ENCODE peak calls at places on chromosomes 13 and 19, in six cellular contexts. One of them, this sample, is unnamed.

GRCh38 chr13:40673061-40673397 is 6.6 kb upstream of the FOXO1 start:
- DNase-seq in ovary: no peak
- DNase-seq in breast epithelium: no peak
- DNase-seq in body of pancreas: no peak
- DNase-seq in HCT116: no peak
- DNase-seq in GM12892: no peak
- DNase-seq in this sample: no peak

GRCh38 chr19:55686311-55687050 is 11.5 kb downstream of the EPN1 start:
- DNase-seq in breast epithelium: no peak
- DNase-seq in HCT116: no peak
- DNase-seq in GM12892: no peak
- DNase-seq in body of pancreas: no peak
- DNase-seq in ovary: no peak
- DNase-seq in this sample: no peak

GRCh38 chr13:101065314-101065713 is 351.0 kb downstream of the NALCN start:
- DNase-seq in ovary: no peak
- DNase-seq in breast epithelium: no peak
- DNase-seq in HCT116: no peak
- DNase-seq in body of pancreas: no peak
- DNase-seq in GM12892: no peak
- DNase-seq in this sample: no peak

GRCh38 chr13:110472904-110473563 is 88.5 kb downstream of the RAB20 start:
- DNase-seq in GM12892: no peak
- DNase-seq in HCT116: no peak
- DNase-seq in breast epithelium: no peak
- DNase-seq in body of pancreas: peak
- DNase-seq in ovary: no peak
- DNase-seq in this sample: no peak

GRCh38 chr13:71149498-71150363 is 717.3 kb downstream of the DACH1 start:
- DNase-seq in GM12892: no peak
- DNase-seq in ovary: no peak
- DNase-seq in HCT116: no peak
- DNase-seq in breast epithelium: no peak
- DNase-seq in body of pancreas: peak
- DNase-seq in this sample: no peak

GRCh38 chr19:31515931-31516330 is 166.7 kb upstream of the TSHZ3 start:
- DNase-seq in ovary: no peak
- DNase-seq in HCT116: no peak
- DNase-seq in body of pancreas: no peak
- DNase-seq in GM12892: no peak
- DNase-seq in breast epithelium: no peak
- DNase-seq in this sample: no peak

GRCh38 chr19:16039081-16039480 is 37.2 kb upstream of the TPM4 start:
- DNase-seq in breast epithelium: no peak
- DNase-seq in GM12892: no peak
- DNase-seq in HCT116: no peak
- DNase-seq in body of pancreas: no peak
- DNase-seq in ovary: no peak
- DNase-seq in this sample: no peak

GRCh38 chr13:35697281-35697680 is 220.8 kb upstream of the MAB21L1 start:
- DNase-seq in body of pancreas: no peak
- DNase-seq in ovary: no peak
- DNase-seq in HCT116: no peak
- DNase-seq in GM12892: no peak
- DNase-seq in breast epithelium: no peak
- DNase-seq in this sample: no peak

GRCh38 chr13:78326608-78327007 is 276.7 kb downstream of the POU4F1 start:
- DNase-seq in GM12892: no peak
- DNase-seq in HCT116: no peak
- DNase-seq in ovary: no peak
- DNase-seq in breast epithelium: no peak
- DNase-seq in body of pancreas: no peak
- DNase-seq in this sample: no peak

GRCh38 chr19:40799558-40800338 is 757 bp downstream of the EGLN2 start:
- DNase-seq in body of pancreas: no peak
- DNase-seq in ovary: peak
- DNase-seq in HCT116: no peak
- DNase-seq in GM12892: no peak
- DNase-seq in breast epithelium: no peak
- DNase-seq in this sample: no peak

GRCh38 chr13:42214445-42214844 is 57.5 kb upstream of the AKAP11 start:
- DNase-seq in body of pancreas: no peak
- DNase-seq in breast epithelium: no peak
- DNase-seq in GM12892: no peak
- DNase-seq in HCT116: no peak
- DNase-seq in ovary: no peak
- DNase-seq in this sample: no peak

GRCh38 chr19:37572203-37572602 is 22.4 kb downstream of the ZNF571 start:
- DNase-seq in breast epithelium: no peak
- DNase-seq in body of pancreas: no peak
- DNase-seq in ovary: no peak
- DNase-seq in HCT116: no peak
- DNase-seq in GM12892: no peak
- DNase-seq in this sample: no peak

GRCh38 chr19:1247747-1248453 is 483 bp upstream of the MIDN start:
- DNase-seq in body of pancreas: peak
- DNase-seq in GM12892: no peak
- DNase-seq in HCT116: no peak
- DNase-seq in ovary: peak
- DNase-seq in breast epithelium: no peak
- DNase-seq in this sample: no peak

GRCh38 chr13:51785592-51786424 is 18.2 kb downstream of the DHRS12 start:
- DNase-seq in HCT116: no peak
- DNase-seq in breast epithelium: no peak
- DNase-seq in ovary: peak
- DNase-seq in body of pancreas: peak
- DNase-seq in GM12892: no peak
- DNase-seq in this sample: no peak

GRCh38 chr13:46348976-46349375 is 38.1 kb downstream of the RUBCNL start:
- DNase-seq in breast epithelium: no peak
- DNase-seq in body of pancreas: no peak
- DNase-seq in GM12892: no peak
- DNase-seq in ovary: no peak
- DNase-seq in HCT116: no peak
- DNase-seq in this sample: no peak

GRCh38 chr13:26810095-26810494 is 49.5 kb upstream of the GPR12 start:
- DNase-seq in breast epithelium: no peak
- DNase-seq in ovary: no peak
- DNase-seq in GM12892: no peak
- DNase-seq in HCT116: no peak
- DNase-seq in body of pancreas: no peak
- DNase-seq in this sample: no peak

GRCh38 chr19:46639356-46640061 is 3.5 kb upstream of the GNG8 start:
- DNase-seq in HCT116: no peak
- DNase-seq in ovary: peak
- DNase-seq in GM12892: no peak
- DNase-seq in body of pancreas: no peak
- DNase-seq in breast epithelium: no peak
- DNase-seq in this sample: no peak

GRCh38 chr19:4453232-4454179 is 4.1 kb downstream of the UBXN6 start:
- DNase-seq in GM12892: peak
- DNase-seq in body of pancreas: no peak
- DNase-seq in HCT116: no peak
- DNase-seq in breast epithelium: no peak
- DNase-seq in ovary: no peak
- DNase-seq in this sample: peak
- TF ChIP-seq POLR2A in GM12892: no peak
- TF ChIP-seq POLR2A in body of pancreas: no peak
- TF ChIP-seq POLR2A in HCT116: no peak
- TF ChIP-seq POLR2A in breast epithelium: no peak
- TF ChIP-seq POLR2A in ovary: no peak
- TF ChIP-seq POLR2A in this sample: no peak

GRCh38 chr19:2998642-2999041 is 21.3 kb downstream of the TLE6 start:
- DNase-seq in body of pancreas: no peak
- DNase-seq in HCT116: no peak
- DNase-seq in ovary: no peak
- DNase-seq in breast epithelium: no peak
- DNase-seq in GM12892: no peak
- DNase-seq in this sample: no peak
- TF ChIP-seq POLR2A in body of pancreas: no peak
- TF ChIP-seq POLR2A in HCT116: no peak
- TF ChIP-seq POLR2A in ovary: no peak
- TF ChIP-seq POLR2A in breast epithelium: no peak
- TF ChIP-seq POLR2A in GM12892: no peak
- TF ChIP-seq POLR2A in this sample: no peak

DNA sequence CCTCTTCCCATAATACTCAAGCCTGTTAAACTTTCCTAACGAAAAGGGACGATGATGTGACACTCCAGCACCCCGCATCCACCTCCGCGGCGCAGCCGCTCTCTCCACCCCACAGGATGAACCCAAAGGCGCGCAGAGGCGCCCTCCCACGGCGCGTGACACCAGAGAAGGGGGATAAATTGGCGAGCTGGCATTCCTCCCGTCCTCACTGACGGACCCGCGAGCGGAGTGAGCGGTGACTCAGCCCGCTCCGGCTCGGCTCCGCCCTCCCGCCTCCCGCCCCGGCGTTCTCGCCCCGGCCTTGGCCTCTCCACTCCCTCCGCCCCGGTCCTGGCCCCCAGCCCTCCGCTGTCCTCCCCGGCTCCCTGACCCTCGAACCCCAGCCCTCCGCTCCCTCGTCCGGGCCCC is 590 bp downstream of the TUBGCP3 start:
- DNase-seq in breast epithelium: peak
- DNase-seq in body of pancreas: peak
- DNase-seq in HCT116: peak
- DNase-seq in ovary: peak
- DNase-seq in GM12892: peak
- DNase-seq in this sample: peak
- TF ChIP-seq POLR2A in breast epithelium: no peak
- TF ChIP-seq POLR2A in body of pancreas: peak
- TF ChIP-seq POLR2A in HCT116: no peak
- TF ChIP-seq POLR2A in ovary: peak
- TF ChIP-seq POLR2A in GM12892: no peak
- TF ChIP-seq POLR2A in this sample: no peak

DNA sequence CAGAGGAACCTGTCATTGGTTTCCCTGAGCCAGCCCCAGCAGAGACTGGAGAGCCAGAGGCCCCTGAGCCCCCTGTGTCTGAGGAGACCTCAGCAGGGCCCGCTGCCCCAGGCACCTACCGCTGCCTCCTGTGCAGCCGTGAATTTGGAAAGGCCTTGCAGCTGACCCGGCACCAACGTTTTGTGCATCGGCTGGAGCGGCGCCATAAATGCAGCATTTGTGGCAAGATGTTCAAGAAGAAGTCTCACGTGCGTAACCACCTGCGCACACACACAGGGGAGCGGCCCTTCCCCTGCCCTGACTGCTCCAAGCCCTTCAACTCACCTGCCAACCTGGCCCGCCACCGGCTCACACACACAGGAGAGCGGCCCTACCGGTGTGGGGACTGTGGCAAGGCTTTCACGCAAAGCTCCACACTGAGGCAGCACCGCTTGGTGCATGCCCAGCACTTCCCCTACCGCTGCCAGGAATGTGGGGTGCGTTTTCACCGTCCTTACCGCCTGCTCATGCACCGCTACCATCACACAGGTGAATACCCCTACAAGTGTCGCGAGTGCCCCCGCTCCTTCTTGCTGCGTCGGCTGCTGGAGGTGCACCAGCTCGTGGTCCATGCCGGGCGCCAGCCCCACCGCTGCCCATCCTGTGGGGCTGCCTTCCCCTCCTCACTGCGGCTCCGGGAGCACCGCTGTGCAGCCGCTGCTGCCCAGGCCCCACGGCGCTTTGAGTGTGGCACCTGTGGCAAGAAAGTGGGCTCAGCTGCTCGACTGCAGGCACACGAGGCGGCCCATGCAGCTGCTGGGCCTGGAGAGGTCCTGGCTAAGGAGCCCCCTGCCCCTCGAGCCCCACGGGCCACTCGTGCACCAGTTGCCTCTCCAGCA is 4.2 kb downstream of the ZNF574 start:
- DNase-seq in GM12892: no peak
- DNase-seq in ovary: no peak
- DNase-seq in HCT116: no peak
- DNase-seq in breast epithelium: no peak
- DNase-seq in body of pancreas: no peak
- DNase-seq in this sample: no peak
- TF ChIP-seq POLR2A in GM12892: no peak
- TF ChIP-seq POLR2A in ovary: no peak
- TF ChIP-seq POLR2A in HCT116: no peak
- TF ChIP-seq POLR2A in breast epithelium: no peak
- TF ChIP-seq POLR2A in body of pancreas: no peak
- TF ChIP-seq POLR2A in this sample: no peak

DNA sequence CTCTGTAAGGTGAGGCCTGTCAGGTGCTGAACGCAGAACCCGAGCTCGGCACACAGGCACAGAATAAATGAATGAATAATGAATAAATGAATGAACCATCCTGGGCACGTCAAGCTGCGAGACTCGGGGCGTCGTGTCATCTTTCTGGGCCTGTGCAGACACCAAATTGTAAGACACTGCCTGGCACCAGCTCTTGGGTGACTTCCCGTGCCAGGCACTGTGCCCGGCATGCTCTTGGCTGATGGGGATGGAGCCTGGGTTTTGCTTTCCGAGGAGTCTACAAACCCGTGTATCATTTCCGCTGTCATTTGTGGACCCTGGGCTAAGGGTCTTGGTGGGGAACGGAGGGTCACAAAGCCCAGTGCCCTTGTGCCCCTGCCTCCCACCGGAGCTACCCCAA is 43.9 kb downstream of the CELF5 start:
- DNase-seq in body of pancreas: no peak
- DNase-seq in HCT116: no peak
- DNase-seq in GM12892: no peak
- DNase-seq in breast epithelium: no peak
- DNase-seq in ovary: no peak
- DNase-seq in this sample: no peak
- TF ChIP-seq POLR2A in body of pancreas: no peak
- TF ChIP-seq POLR2A in HCT116: no peak
- TF ChIP-seq POLR2A in GM12892: no peak
- TF ChIP-seq POLR2A in breast epithelium: no peak
- TF ChIP-seq POLR2A in ovary: no peak
- TF ChIP-seq POLR2A in this sample: no peak

GRCh38 chr19:29091127-29091526 is 121.8 kb downstream of the UQCRFS1 start:
- DNase-seq in breast epithelium: no peak
- DNase-seq in ovary: no peak
- DNase-seq in HCT116: no peak
- DNase-seq in GM12892: no peak
- DNase-seq in body of pancreas: no peak
- DNase-seq in this sample: no peak

GRCh38 chr19:29089315-29089855 is 123.6 kb downstream of the UQCRFS1 start:
- DNase-seq in GM12892: no peak
- DNase-seq in ovary: no peak
- DNase-seq in body of pancreas: no peak
- DNase-seq in HCT116: no peak
- DNase-seq in breast epithelium: no peak
- DNase-seq in this sample: no peak

GRCh38 chr19:29092712-29093552 is 120.0 kb downstream of the UQCRFS1 start:
- DNase-seq in breast epithelium: no peak
- DNase-seq in GM12892: no peak
- DNase-seq in HCT116: no peak
- DNase-seq in body of pancreas: no peak
- DNase-seq in ovary: no peak
- DNase-seq in this sample: no peak

GRCh38 chr19:29098091-29098490 is 114.9 kb downstream of the UQCRFS1 start:
- DNase-seq in ovary: no peak
- DNase-seq in breast epithelium: no peak
- DNase-seq in HCT116: no peak
- DNase-seq in body of pancreas: no peak
- DNase-seq in GM12892: no peak
- DNase-seq in this sample: no peak

DNA sequence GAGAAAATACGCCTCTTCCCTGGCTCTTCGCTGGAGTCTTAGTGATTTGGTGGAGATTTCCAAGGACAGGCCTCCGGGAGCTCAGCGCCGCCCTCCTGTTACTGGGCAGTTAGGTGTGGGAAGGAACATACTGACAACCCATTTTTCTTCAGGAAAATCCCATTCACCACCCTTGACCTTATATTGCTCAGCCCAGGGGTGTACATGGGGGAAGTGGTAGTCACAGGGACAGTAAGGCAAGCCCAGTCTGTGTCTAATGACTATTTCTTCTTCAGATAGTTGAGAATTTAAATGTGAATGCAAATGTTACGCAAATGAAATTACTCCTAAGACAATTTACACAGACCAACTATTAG is 119.4 kb downstream of the UQCRFS1 start:
- DNase-seq in GM12892: no peak
- DNase-seq in breast epithelium: no peak
- DNase-seq in HCT116: no peak
- DNase-seq in ovary: no peak
- DNase-seq in body of pancreas: no peak
- DNase-seq in this sample: no peak
- TF ChIP-seq POLR2A in GM12892: no peak
- TF ChIP-seq POLR2A in breast epithelium: no peak
- TF ChIP-seq POLR2A in HCT116: no peak
- TF ChIP-seq POLR2A in ovary: no peak
- TF ChIP-seq POLR2A in body of pancreas: no peak
- TF ChIP-seq POLR2A in this sample: no peak

This sample was measured in GM12891.